ENCODE peak calls at places on chromosomes 6 and 20, in eight cellular contexts. A is T-helper 9 cell, T is amygdala, V is NCI-H1694 treated with DMSO at 0.1 percent for 48 hours, M is non-pigmented ciliary epithelial cell, W is ureter, S is testis, Q is cerebellar cortex. G is an unnamed sample.

GRCh38 chr20:5426026-5426425 is 109.3 kb upstream of the PROKR2 start:
- DNase-seq in A (no peak), T (no peak), V (no peak), M (no peak), W (no peak), S (no peak), Q (no peak), G (no peak)

GRCh38 chr20:47675190-47676142 is 109.8 kb downstream of the SULF2 start:
- DNase-seq in A (no peak), T (no peak), V (no peak), M (no peak), W (no peak), S (no peak), Q (no peak), G (no peak)

GRCh38 chr20:19566226-19566960 is 191.7 kb upstream of the RIN2 start:
- DNase-seq in A (no peak), T (no peak), V (no peak), M (no peak), W (no peak), S (peak; percentile 19), Q (no peak), G (peak; percentile 7)

GRCh38 chr20:36885355-36885754 is 9.4 kb downstream of the TLDC2 start:
- DNase-seq in A (no peak), T (no peak), V (no peak), M (no peak), W (no peak), S (no peak), Q (no peak), G (no peak)

GRCh38 chr6:145631374-145631773 is 103.9 kb downstream of the EPM2A start:
- DNase-seq in A (no peak), T (no peak), V (no peak), M (no peak), W (no peak), S (no peak), Q (no peak), G (no peak)

GRCh38 chr20:8254911-8255582 is 123.0 kb downstream of the PLCB1 start:
- DNase-seq in A (no peak), T (no peak), V (no peak), M (peak; percentile 10), W (no peak), S (no peak), Q (no peak), G (no peak)

GRCh38 chr6:144434308-144434990 is 149.3 kb downstream of the UTRN start:
- DNase-seq in A (no peak), T (no peak), V (no peak), M (peak; percentile 85), W (no peak), S (no peak), Q (no peak), G (no peak)

GRCh38 chr20:63059684-63060056 is 52.9 kb upstream of the BHLHE23 start:
- DNase-seq in A (no peak), T (no peak), V (no peak), M (no peak), W (no peak), S (no peak), Q (no peak), G (no peak)

GRCh38 chr6:43125119-43125518 is 46.0 kb upstream of the SRF start:
- DNase-seq in A (no peak), T (no peak), V (no peak), M (peak; percentile 71), W (no peak), S (no peak), Q (no peak), G (no peak)

GRCh38 chr6:35240838-35241801 is 18.4 kb upstream of the ZNF76 start:
- DNase-seq in A (peak; percentile 66), T (peak; percentile 47), V (peak; percentile 10), M (no peak), W (peak; percentile 82), S (peak; percentile 83), Q (peak; percentile 82), G (no peak)

GRCh38 chr20:11451793-11452291 is 465.9 kb upstream of the BTBD3 start:
- DNase-seq in A (no peak), T (no peak), V (no peak), M (no peak), W (no peak), S (no peak), Q (peak; percentile 76), G (peak; percentile 74)

GRCh38 chr6:11354019-11354418 is 121.6 kb upstream of the NEDD9 start:
- DNase-seq in A (peak; percentile 3), T (no peak), V (no peak), M (peak; percentile 59), W (no peak), S (peak; percentile 44), Q (no peak), G (no peak)

GRCh38 chr6:148771212-148771601 is 24.4 kb downstream of the UST start:
- DNase-seq in A (no peak), T (no peak), V (no peak), M (no peak), W (no peak), S (peak; percentile 35), Q (peak; percentile 91), G (no peak)

GRCh38 chr6:165920896-165921671 is 246.6 kb downstream of the TBXT start:
- DNase-seq in A (no peak), T (no peak), V (no peak), M (no peak), W (no peak), S (no peak), Q (no peak), G (no peak)

GRCh38 chr6:25346064-25346463 is 66.9 kb downstream of the CARMIL1 start:
- DNase-seq in A (no peak), T (no peak), V (no peak), M (no peak), W (no peak), S (no peak), Q (no peak), G (no peak)

GRCh38 chr6:116313377-116313776 is 33.6 kb upstream of the TSPYL1 start:
- DNase-seq in A (no peak), T (no peak), V (no peak), M (no peak), W (no peak), S (no peak), Q (no peak), G (no peak)

GRCh38 chr6:155306958-155307357 is 7.3 kb downstream of the TFB1M start:
- DNase-seq in A (no peak), T (no peak), V (no peak), M (no peak), W (no peak), S (no peak), Q (no peak), G (no peak)

GRCh38 chr20:1005452-1006027 is 3.4 kb upstream of the RSPO4 start:
- DNase-seq in A (no peak), T (no peak), V (no peak), M (no peak), W (no peak), S (peak; percentile 51), Q (peak; percentile 23), G (no peak)

GRCh38 chr6:32852844-32853540 is 512 bp downstream of the TAP1 start:
- DNase-seq in A (peak; percentile 47), T (peak; percentile 50), V (no peak), M (no peak), W (peak; percentile 65), S (peak; percentile 44), Q (peak; percentile 38), G (no peak)

G was measured in NCI-H446 treated with DMSO at 0.1 percent for 48 hours.